ENCODE peak calls at places on chromosomes 11 and 22, in nine cellular contexts. H, S, X, C, L, D, V, G and W are unnamed samples.

GRCh38 chr11:68331338-68331947 is 19.1 kb downstream of the LRP5 start:
- DNase-seq in G (no peak), X (peak; percentile 82), C (no peak), V (no peak), D (no peak), L (no peak), S (no peak), H (no peak), W (peak; percentile 49)

GRCh38 chr11:48081151-48082010 is 101.0 kb downstream of the PTPRJ start:
- DNase-seq in C (no peak), H (no peak), X (no peak), L (no peak), D (no peak), S (no peak), V (peak; percentile 91), G (peak; percentile 93), W (no peak)

GRCh38 chr22:26642465-26643367 is 14.7 kb upstream of the MIAT start:
- DNase-seq in H (no peak), V (no peak), X (no peak), G (no peak), C (no peak), S (no peak), L (peak; percentile 63), D (peak; percentile 65), W (no peak)

GRCh38 chr11:76700177-76701100 is 29.9 kb upstream of the LRRC32 start:
- DNase-seq in L (no peak), G (peak; percentile 95), S (no peak), D (no peak), H (no peak), V (no peak), C (no peak), X (no peak), W (peak; percentile 82)

GRCh38 chr11:59271247-59271755 is 58.6 kb upstream of the MPEG1 start:
- DNase-seq in H (no peak), S (no peak), X (no peak), L (no peak), C (no peak), G (no peak), D (no peak), V (no peak), W (no peak)

GRCh38 chr11:613369-613968 is 2.3 kb downstream of the IRF7 start:
- DNase-seq in G (peak; percentile 36), S (no peak), C (peak; percentile 74), V (peak; percentile 41), H (peak; percentile 68), D (peak; percentile 50), X (peak; percentile 87), L (peak; percentile 71), W (peak; percentile 89)

GRCh38 chr11:130211781-130212401 is 52.3 kb downstream of the ST14 start:
- DNase-seq in V (no peak), H (no peak), C (no peak), D (no peak), X (peak; percentile 18), G (no peak), S (no peak), L (no peak), W (no peak)

GRCh38 chr11:27310710-27311109 is 52.3 kb downstream of the CCDC34 start:
- DNase-seq in G (no peak), L (no peak), S (no peak), D (no peak), H (no peak), V (no peak), X (no peak), C (no peak), W (no peak)

GRCh38 chr22:24985824-24986214 is 33.3 kb downstream of the KIAA1671 start:
- DNase-seq in G (peak; percentile 55), D (no peak), C (no peak), H (no peak), S (no peak), V (no peak), L (no peak), X (no peak), W (no peak)

GRCh38 chr11:124069429-124070401 is 28.6 kb upstream of the OR10G7 start:
- DNase-seq in C (no peak), G (peak; percentile 45), V (peak; percentile 73), D (no peak), H (peak; percentile 61), S (no peak), L (no peak), X (peak; percentile 59), W (peak; percentile 80)

GRCh38 chr11:62832346-62833234 is at the start of gene TEX54:
- DNase-seq in C (no peak), G (peak; percentile 24), S (no peak), H (no peak), D (no peak), X (peak; percentile 42), V (no peak), L (no peak), W (peak; percentile 65)

GRCh38 chr11:64253481-64253880 is 2.2 kb downstream of the PLCB3 start:
- DNase-seq in L (no peak), G (peak; percentile 12), D (no peak), V (peak; percentile 64), C (no peak), S (no peak), X (no peak), H (no peak), W (no peak)

GRCh38 chr11:64339319-64339718 is 685 bp upstream of the CCDC88B start:
- DNase-seq in X (no peak), G (no peak), V (no peak), H (no peak), L (no peak), C (no peak), S (no peak), D (no peak), W (no peak)